ENCODE peak calls at places on chromosomes 3 and 15, in seven cellular contexts. S, L, I, M, N, H and Q are unnamed samples.

GRCh38 chr3:61575893-61576292 is 14.5 kb downstream of the PTPRG start:
- DNase-seq in L (no peak), S (no peak), M (no peak), H (no peak), N (no peak), I (no peak), Q (no peak)

GRCh38 chr3:170278632-170279031 is 56.4 kb downstream of the PRKCI start:
- DNase-seq in L (no peak), I (no peak), M (no peak), N (no peak), H (no peak), S (no peak), Q (no peak)

GRCh38 chr15:52183562-52184173 is 7.5 kb downstream of the GNB5 start:
- DNase-seq in S (peak; percentile 35), N (peak; percentile 70), I (no peak), L (peak; percentile 40), M (peak; percentile 28), H (no peak), Q (no peak)

GRCh38 chr3:64331605-64332004 is 106.3 kb upstream of the PRICKLE2 start:
- DNase-seq in H (no peak), M (no peak), N (no peak), L (no peak), S (no peak), I (no peak), Q (no peak)

GRCh38 chr3:125357032-125357658 is 18.0 kb downstream of the ZNF148 start:
- DNase-seq in H (peak; percentile 63), N (no peak), I (no peak), S (peak; percentile 36), L (peak; percentile 18), M (peak; percentile 76), Q (no peak)

GRCh38 chr3:133792171-133792763 is 13.3 kb upstream of the SRPRB start:
- DNase-seq in H (no peak), N (no peak), S (peak; percentile 44), M (no peak), I (no peak), L (no peak), Q (no peak)

GRCh38 chr3:126070146-126070545 is 13.8 kb downstream of the SLC41A3 start:
- DNase-seq in M (no peak), N (no peak), S (no peak), L (no peak), H (no peak), I (no peak), Q (no peak)

GRCh38 chr3:107117922-107118576 is 259.2 kb upstream of the CCDC54 start:
- DNase-seq in I (peak; percentile 2), N (peak; percentile 67), H (peak; percentile 36), L (peak; percentile 65), S (peak; percentile 49), M (peak; percentile 70), Q (peak; percentile 18)

GRCh38 chr3:47711596-47711995 is 70.1 kb downstream of the SMARCC1 start:
- DNase-seq in I (no peak), L (no peak), H (no peak), N (no peak), M (no peak), S (no peak), Q (no peak)

GRCh38 chr15:67548862-67549651 is 6.6 kb downstream of the MAP2K5 start:
- DNase-seq in M (no peak), L (peak; percentile 22), I (no peak), H (peak; percentile 50), N (peak; percentile 67), S (peak; percentile 63), Q (no peak)

GRCh38 chr3:132008841-132009638 is 25.8 kb downstream of the CPNE4 start:
- DNase-seq in L (no peak), I (no peak), N (no peak), M (no peak), S (no peak), H (no peak), Q (peak; percentile 12)

GRCh38 chr3:5009506-5010100 is 30.4 kb downstream of the BHLHE40 start:
- DNase-seq in H (no peak), M (no peak), L (no peak), N (no peak), I (no peak), S (no peak), Q (no peak)

GRCh38 chr3:11603628-11604027 is 40.1 kb downstream of the VGLL4 start:
- DNase-seq in L (peak; percentile 97), M (peak; percentile 78), I (no peak), H (peak; percentile 63), N (no peak), S (no peak), Q (no peak)

GRCh38 chr15:60682615-60683014 is 203.7 kb upstream of the ICE2 start:
- DNase-seq in I (no peak), N (no peak), L (no peak), M (peak; percentile 42), S (no peak), H (no peak), Q (no peak)

GRCh38 chr3:78974181-78974770 is 793.5 kb downstream of the ROBO1 start:
- DNase-seq in L (peak; percentile 56), S (no peak), H (no peak), M (no peak), N (no peak), I (no peak), Q (no peak)

GRCh38 chr3:193737191-193737751 is 144.3 kb downstream of the OPA1 start:
- DNase-seq in L (no peak), S (peak; percentile 82), M (no peak), N (peak; percentile 41), I (no peak), H (no peak), Q (no peak)

GRCh38 chr3:195247086-195247862 is 23.7 kb downstream of the XXYLT1 start:
- DNase-seq in H (no peak), I (no peak), N (no peak), M (peak; percentile 31), S (no peak), L (no peak), Q (no peak)

GRCh38 chr3:132972333-132972732 is 65.9 kb upstream of the TMEM108 start:
- DNase-seq in M (no peak), L (peak; percentile 39), N (no peak), S (no peak), H (no peak), I (no peak), Q (no peak)

GRCh38 chr15:40844543-40844981 is 714 bp downstream of the SPINT1 start:
- DNase-seq in M (peak; percentile 72), H (peak; percentile 38), L (no peak), S (no peak), N (no peak), I (no peak), Q (no peak)

GRCh38 chr3:4633078-4634004 is 140.2 kb downstream of the ITPR1 start:
- DNase-seq in N (no peak), I (peak; percentile 26), H (no peak), L (peak; percentile 55), M (no peak), S (peak; percentile 35), Q (peak; percentile 42)

GRCh38 chr3:178320481-178321352 is 215.5 kb upstream of the KCNMB2 start:
- DNase-seq in L (peak; percentile 66), S (no peak), H (peak; percentile 71), N (peak; percentile 13), I (no peak), M (peak; percentile 85), Q (peak; percentile 80)

GRCh38 chr3:50971487-50971924 is 296.8 kb downstream of the DOCK3 start:
- DNase-seq in M (no peak), N (peak; percentile 63), L (peak; percentile 28), H (no peak), I (peak; percentile 27), S (peak; percentile 23), Q (peak; percentile 9)

GRCh38 chr15:56839641-56840040 is 78.8 kb upstream of the TCF12 start:
- DNase-seq in I (no peak), S (no peak), L (no peak), M (no peak), H (no peak), N (no peak), Q (no peak)
- H3K4me3 ChIP-seq in I (no peak overlapping the region), S (no peak overlapping the region), L (no peak overlapping the region), M (no peak overlapping the region), H (no peak overlapping the region), N (no peak overlapping the region), Q (no peak overlapping the region)

GRCh38 chr15:78979456-78980320 is 34.8 kb upstream of the CTSH start:
- DNase-seq in I (peak; percentile 59), M (peak; percentile 68), S (peak; percentile 43), N (peak; percentile 88), H (peak; percentile 61), L (peak; percentile 70), Q (no peak)
- H3K4me3 ChIP-seq in I (peak overlapping the region; percentile 72), M (no peak overlapping the region), S (no peak overlapping the region), N (no peak overlapping the region), H (no peak overlapping the region), L (no peak overlapping the region), Q (no peak overlapping the region)

DNA sequence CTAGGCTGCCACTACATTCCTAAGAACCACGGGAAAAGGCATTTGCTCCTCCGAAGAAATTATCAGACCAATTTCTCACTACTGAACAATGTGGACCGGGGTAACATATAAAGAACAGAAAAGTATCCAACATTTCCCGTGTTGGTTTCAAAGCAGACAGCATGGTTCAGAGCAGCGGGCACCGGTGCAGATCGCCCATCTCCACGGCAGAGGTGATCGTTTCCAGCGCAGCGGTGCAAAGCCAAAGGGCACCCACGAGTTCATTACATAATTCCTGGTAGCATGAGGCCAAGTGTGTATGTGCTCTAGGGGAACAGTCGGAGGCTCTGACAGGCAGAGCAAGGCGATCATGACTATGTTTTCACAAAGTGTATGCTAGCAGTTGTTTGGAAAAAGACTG is 13.2 kb downstream of the GRK7 start:
- DNase-seq in L (no peak), I (no peak), H (no peak), M (no peak), N (no peak), S (no peak), Q (no peak)
- H3K4me3 ChIP-seq in L (no peak overlapping the region), I (no peak overlapping the region), H (no peak overlapping the region), M (no peak overlapping the region), N (no peak overlapping the region), S (no peak overlapping the region), Q (no peak overlapping the region)

GRCh38 chr3:129000742-129001100 is 383 bp upstream of the EFCC1 start:
- DNase-seq in H (no peak), M (no peak), I (no peak), S (no peak), N (no peak), L (no peak), Q (no peak)
- H3K4me3 ChIP-seq in H (peak overlapping the region; percentile 56), M (peak overlapping the region; percentile 52), I (no peak overlapping the region), S (peak overlapping the region; percentile 86), N (no peak overlapping the region), L (peak overlapping the region; percentile 38), Q (no peak overlapping the region)